ENCODE peak calls at places on chromosomes 5 and 9, in nine cellular contexts. N, J, M, A, O, I, H, L and Y are unnamed samples. For H3K4me1, the result is how much of the 10 kb centered on the place peaks cover.

GRCh38 chr5:127934791-127935256 is 148.7 kb upstream of the SLC12A2 start:
- DNase-seq in N (no peak), J (peak), M (no peak), A (no peak), O (no peak), I (peak), H (peak), L (peak), Y (peak)

GRCh38 chr9:81543695-81544094 is 145.7 kb downstream of the TLE1 start:
- DNase-seq in N (no peak), J (no peak), M (no peak), A (no peak), O (no peak), I (no peak), H (no peak), L (no peak), Y (no peak)

GRCh38 chr5:75567710-75568109 is 43.5 kb upstream of the ANKDD1B start:
- DNase-seq in N (no peak), J (no peak), M (no peak), A (no peak), O (no peak), I (peak), H (no peak), L (peak), Y (no peak)

GRCh38 chr5:61809651-61810050 is 477.6 kb downstream of the ZSWIM6 start:
- DNase-seq in N (no peak), J (no peak), M (no peak), A (no peak), O (no peak), I (no peak), H (no peak), L (peak), Y (no peak)

GRCh38 chr5:112973904-112974303 is 2.7 kb upstream of the DCP2 start:
- DNase-seq in N (no peak), J (no peak), M (no peak), A (no peak), O (no peak), I (no peak), H (no peak), L (no peak), Y (no peak)

GRCh38 chr9:128821584-128822406 is 3.5 kb downstream of the ENDOG start:
- DNase-seq in N (no peak), J (no peak), M (no peak), A (no peak), O (no peak), I (no peak), H (no peak), L (no peak), Y (no peak)

GRCh38 chr5:79585129-79585528 is 27.1 kb upstream of the TENT2 start:
- DNase-seq in N (no peak), J (no peak), M (no peak), A (no peak), O (no peak), I (no peak), H (no peak), L (no peak), Y (no peak)

GRCh38 chr5:58127486-58128220 is 332.2 kb downstream of the PLK2 start:
- DNase-seq in N (no peak), J (peak), M (no peak), A (no peak), O (no peak), I (peak), H (peak), L (no peak), Y (no peak)

GRCh38 chr9:84303061-84303460 is 37.5 kb downstream of the SLC28A3 start:
- DNase-seq in N (no peak), J (no peak), M (no peak), A (no peak), O (no peak), I (no peak), H (no peak), L (no peak), Y (no peak)

GRCh38 chr9:113005777-113006176 is 6.2 kb downstream of the ZNF883 start:
- DNase-seq in N (no peak), J (no peak), M (no peak), A (no peak), O (no peak), I (no peak), H (no peak), L (peak), Y (no peak)

GRCh38 chr9:26129216-26129615 is 451.0 kb upstream of the TUSC1 start:
- DNase-seq in N (no peak), J (no peak), M (no peak), A (no peak), O (no peak), I (no peak), H (no peak), L (no peak), Y (no peak)

GRCh38 chr5:171442287-171443042 is 23.0 kb downstream of the FGF18 start:
- DNase-seq in N (no peak), J (no peak), M (no peak), A (no peak), O (peak), I (no peak), H (no peak), L (no peak), Y (no peak)

GRCh38 chr9:84670106-84670800 is 724 bp downstream of the NTRK2 start:
- DNase-seq in N (peak), J (no peak), M (peak), A (no peak), O (peak), I (no peak), H (no peak), L (no peak), Y (peak)

GRCh38 chr5:38905516-38905915 is 59.7 kb downstream of the OSMR start:
- DNase-seq in N (no peak), J (no peak), M (no peak), A (no peak), O (no peak), I (no peak), H (no peak), L (peak), Y (no peak)

GRCh38 chr5:97986069-97986468 is 787.4 kb upstream of the RGMB start:
- DNase-seq in N (no peak), J (no peak), M (no peak), A (no peak), O (no peak), I (no peak), H (no peak), L (peak), Y (peak)

GRCh38 chr5:10151656-10152055 is 98.0 kb downstream of the ATPSCKMT start:
- DNase-seq in N (no peak), J (no peak), M (no peak), A (no peak), O (no peak), I (no peak), H (no peak), L (no peak), Y (no peak)

GRCh38 chr9:36664806-36665205 is 92.1 kb downstream of the MELK start:
- DNase-seq in N (no peak), J (no peak), M (no peak), A (no peak), O (no peak), I (no peak), H (no peak), L (no peak), Y (no peak)

GRCh38 chr5:148511832-148512347 is 128.1 kb downstream of the FBXO38 start:
- DNase-seq in N (no peak), J (no peak), M (no peak), A (no peak), O (no peak), I (no peak), H (no peak), L (no peak), Y (no peak)

GRCh38 chr5:180112101-180112861 is 40.7 kb upstream of the RNF130 start:
- DNase-seq in N (peak), J (no peak), M (no peak), A (peak), O (no peak), I (no peak), H (no peak), L (no peak), Y (no peak)

GRCh38 chr9:456365-456764 is 241.7 kb downstream of the DOCK8 start:
- DNase-seq in N (no peak), J (no peak), M (peak), A (no peak), O (peak), I (no peak), H (no peak), L (no peak), Y (no peak)

GRCh38 chr5:16539169-16539666 is 73.6 kb upstream of the ZNF622 start:
- DNase-seq in N (no peak), J (peak), M (peak), A (no peak), O (peak), I (peak), H (no peak), L (peak), Y (no peak)

GRCh38 chr9:134699343-134699740 is 57.7 kb downstream of the COL5A1 start:
- DNase-seq in N (no peak), J (no peak), M (no peak), A (no peak), O (no peak), I (no peak), H (no peak), L (no peak), Y (no peak)

GRCh38 chr9:6413365-6414263 is 615 bp downstream of the UHRF2 start:
- DNase-seq in N (no peak), J (peak), M (peak), A (peak), O (no peak), I (peak), H (peak), L (peak), Y (peak)

GRCh38 chr5:141434006-141434405 is 3.7 kb downstream of the PCDHGA12 start:
- DNase-seq in N (no peak), J (no peak), M (no peak), A (no peak), O (no peak), I (no peak), H (no peak), L (no peak), Y (no peak)

GRCh38 chr5:74021090-74021489 is 395.1 kb downstream of the ARHGEF28 start:
- DNase-seq in N (no peak), J (no peak), M (no peak), A (no peak), O (no peak), I (no peak), H (no peak), L (no peak), Y (no peak)

GRCh38 chr5:151077419-151077818 is 3.4 kb downstream of the TNIP1 start:
- DNase-seq in N (no peak), J (no peak), M (no peak), A (no peak), O (no peak), I (no peak), H (no peak), L (no peak), Y (no peak)

GRCh38 chr5:151080620-151081425 is at the start of gene TNIP1:
- DNase-seq in N (peak), J (peak), M (peak), A (peak), O (peak), I (peak), H (peak), L (peak), Y (peak)

GRCh38 chr5:151076616-151077015 is 4.2 kb downstream of the TNIP1 start:
- DNase-seq in N (no peak), J (no peak), M (no peak), A (no peak), O (no peak), I (no peak), H (no peak), L (no peak), Y (no peak)

GRCh38 chr5:151079838-151080619 is 805 bp downstream of the TNIP1 start:
- DNase-seq in N (no peak), J (no peak), M (no peak), A (no peak), O (no peak), I (peak), H (no peak), L (peak), Y (no peak)

DNA sequence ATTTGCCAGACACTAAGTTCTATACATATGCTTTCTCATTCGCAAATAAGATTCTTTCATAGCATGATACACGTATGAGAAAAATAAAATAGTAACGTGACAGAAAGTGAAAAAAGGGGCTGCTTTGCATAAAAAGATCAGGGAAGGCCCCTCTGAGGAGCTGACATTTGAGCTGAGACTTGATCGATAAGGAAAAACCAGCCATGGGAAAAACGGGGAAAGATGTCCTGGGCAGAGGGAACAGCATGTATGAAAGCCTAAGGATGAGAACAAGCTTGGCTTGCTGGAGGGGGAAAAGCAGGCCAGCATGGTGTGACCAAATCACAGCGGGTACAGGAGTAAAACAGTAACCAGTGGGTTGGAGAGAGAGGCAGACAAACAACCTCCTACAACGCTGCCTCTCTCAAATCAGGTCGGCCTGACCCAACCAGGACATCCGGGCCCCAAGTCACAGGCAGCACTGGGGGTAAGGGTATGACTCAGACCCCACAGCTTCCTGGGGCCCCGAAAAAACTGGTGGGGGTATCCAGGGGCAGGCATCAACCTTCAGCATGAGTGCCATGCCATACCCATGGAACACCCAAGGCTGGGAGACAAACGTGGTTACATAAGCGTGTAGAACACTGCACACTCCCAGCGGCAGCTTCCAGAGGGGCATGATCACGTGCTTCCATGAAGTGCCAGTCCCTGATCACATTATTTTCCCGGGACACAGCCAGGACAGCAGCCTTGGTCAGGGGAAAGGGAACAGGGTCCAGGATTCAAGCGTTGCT is 2.2 kb downstream of the TNIP1 start:
- DNase-seq in N (no peak), J (no peak), M (no peak), A (peak), O (no peak), I (no peak), H (no peak), L (no peak), Y (no peak)
- H3K4me1 ChIP-seq in N (under half), J (under half), M (half or more), A (half or more), O (half or more), I (half or more), H (half or more), L (half or more), Y (under half)

GRCh38 chr5:168287362-168287761 is 4.1 kb upstream of the WWC1 start:
- DNase-seq in N (no peak), J (no peak), M (no peak), A (no peak), O (no peak), I (no peak), H (no peak), L (no peak), Y (no peak)

GRCh38 chr5:168284809-168285208 is 6.6 kb upstream of the WWC1 start:
- DNase-seq in N (no peak), J (no peak), M (no peak), A (no peak), O (no peak), I (no peak), H (no peak), L (no peak), Y (no peak)

GRCh38 chr5:168285696-168286095 is 5.7 kb upstream of the WWC1 start:
- DNase-seq in N (no peak), J (no peak), M (no peak), A (no peak), O (no peak), I (no peak), H (no peak), L (no peak), Y (no peak)

GRCh38 chr5:168288349-168289245 is 2.8 kb upstream of the WWC1 start:
- DNase-seq in N (no peak), J (peak), M (no peak), A (no peak), O (no peak), I (peak), H (peak), L (peak), Y (no peak)

GRCh38 chr5:168286386-168286785 is 5.1 kb upstream of the WWC1 start:
- DNase-seq in N (no peak), J (no peak), M (no peak), A (no peak), O (no peak), I (no peak), H (no peak), L (no peak), Y (peak)
- H3K4me1 ChIP-seq in N (under half), J (under half), M (under half), A (under half), O (under half), I (under half), H (under half), L (under half), Y (under half)

GRCh38 chr5:59548807-59549357 is 344.6 kb downstream of the PDE4D start:
- DNase-seq in N (no peak), J (peak), M (no peak), A (no peak), O (no peak), I (peak), H (no peak), L (peak), Y (no peak)

GRCh38 chr5:59557572-59557971 is 336.0 kb downstream of the PDE4D start:
- DNase-seq in N (no peak), J (no peak), M (no peak), A (no peak), O (no peak), I (no peak), H (no peak), L (no peak), Y (no peak)

GRCh38 chr5:59554501-59554900 is 339.0 kb downstream of the PDE4D start:
- DNase-seq in N (no peak), J (no peak), M (no peak), A (no peak), O (no peak), I (no peak), H (no peak), L (no peak), Y (no peak)

GRCh38 chr5:59555596-59555995 is 337.9 kb downstream of the PDE4D start:
- DNase-seq in N (no peak), J (no peak), M (no peak), A (no peak), O (no peak), I (no peak), H (no peak), L (no peak), Y (no peak)

GRCh38 chr5:59553992-59554391 is 339.5 kb downstream of the PDE4D start:
- DNase-seq in N (no peak), J (no peak), M (no peak), A (no peak), O (no peak), I (no peak), H (no peak), L (no peak), Y (no peak)
- H3K4me1 ChIP-seq in N (under half), J (under half), M (under half), A (under half), O (under half), I (half or more), H (under half), L (under half), Y (under half)

GRCh38 chr5:88393082-88393481 is 124.4 kb upstream of the TMEM161B start:
- DNase-seq in N (no peak), J (no peak), M (no peak), A (no peak), O (no peak), I (no peak), H (no peak), L (no peak), Y (no peak)
- H3K4me1 ChIP-seq in N (under half), J (under half), M (under half), A (under half), O (under half), I (under half), H (under half), L (under half), Y (under half)